ENCODE peak calls at places on chromosomes 11 and 22, in four cellular contexts. Q, F, U and E are unnamed samples.

GRCh38 chr11:17328856-17329490 is 22.6 kb upstream of the NCR3LG1 start:
- DNase-seq in Q (no peak), F (no peak), U (no peak), E (no peak)

GRCh38 chr22:22703715-22704114 is 59.3 kb downstream of the GGTLC2 start:
- DNase-seq in Q (no peak), F (no peak), U (no peak), E (no peak)

GRCh38 chr11:126978911-126979310 is 21.7 kb downstream of the KIRREL3 start:
- DNase-seq in Q (no peak), F (no peak), U (no peak), E (no peak)

GRCh38 chr11:74546752-74547151 is 45.6 kb upstream of the POLD3 start:
- DNase-seq in Q (no peak), F (no peak), U (peak; percentile 54), E (no peak)

GRCh38 chr11:126518130-126518995 is 162.9 kb downstream of the ST3GAL4 start:
- DNase-seq in Q (no peak), F (no peak), U (no peak), E (no peak)

GRCh38 chr11:19437760-19438159 is 197.0 kb upstream of the E2F8 start:
- DNase-seq in Q (no peak), F (no peak), U (peak; percentile 84), E (no peak)

GRCh38 chr22:46612904-46613605 is 7.1 kb upstream of the GRAMD4 start:
- DNase-seq in Q (peak; percentile 48), F (no peak), U (no peak), E (no peak)

GRCh38 chr11:93686812-93687211 is 25.3 kb downstream of the CEP295 start:
- DNase-seq in Q (no peak), F (no peak), U (no peak), E (no peak)

GRCh38 chr11:125883375-125883774 is 4.1 kb upstream of the HYLS1 start:
- DNase-seq in Q (no peak), F (no peak), U (no peak), E (no peak)

GRCh38 chr11:111363985-111364384 is 15.1 kb downstream of the POU2AF1 start:
- DNase-seq in Q (no peak), F (no peak), U (no peak), E (no peak)

GRCh38 chr11:2518112-2518982 is 73.5 kb downstream of the KCNQ1 start:
- DNase-seq in Q (peak; percentile 34), F (peak; percentile 40), U (no peak), E (no peak)

GRCh38 chr11:61954106-61955030 is 4.2 kb downstream of the BEST1 start:
- DNase-seq in Q (no peak), F (no peak), U (no peak), E (no peak)

GRCh38 chr11:121328213-121328966 is 35.8 kb downstream of the SC5D start:
- DNase-seq in Q (no peak), F (no peak), U (no peak), E (no peak)

GRCh38 chr11:67636962-67637361 is 2.6 kb downstream of the TBX10 start:
- DNase-seq in Q (no peak), F (no peak), U (no peak), E (no peak)

GRCh38 chr11:64089915-64090810 is 54.4 kb downstream of the FLRT1 start:
- DNase-seq in Q (no peak), F (no peak), U (no peak), E (no peak)

GRCh38 chr11:7534030-7534378 is 20.2 kb downstream of the PPFIBP2 start:
- DNase-seq in Q (no peak), F (no peak), U (no peak), E (no peak)
- H3K27ac ChIP-seq in Q (no peak overlapping the region), F (no peak overlapping the region), U (no peak overlapping the region), E (no peak overlapping the region)

GRCh38 chr11:34357646-34358257 is at the start of gene ABTB2:
- DNase-seq in Q (peak; percentile 99), F (peak; percentile 99), U (peak; percentile 97), E (peak; percentile 95)
- H3K27ac ChIP-seq in Q (peak within 1 kb of the TSS; percentile 59), F (peak within 1 kb of the TSS; percentile 77), U (peak within 1 kb of the TSS; percentile 92), E (peak within 1 kb of the TSS; percentile 36)

GRCh38 chr11:12727556-12728070 is 53.4 kb downstream of the TEAD1 start:
- DNase-seq in Q (no peak), F (no peak), U (no peak), E (no peak)
- H3K27ac ChIP-seq in Q (no peak overlapping the region), F (no peak overlapping the region), U (no peak overlapping the region), E (no peak overlapping the region)

DNA sequence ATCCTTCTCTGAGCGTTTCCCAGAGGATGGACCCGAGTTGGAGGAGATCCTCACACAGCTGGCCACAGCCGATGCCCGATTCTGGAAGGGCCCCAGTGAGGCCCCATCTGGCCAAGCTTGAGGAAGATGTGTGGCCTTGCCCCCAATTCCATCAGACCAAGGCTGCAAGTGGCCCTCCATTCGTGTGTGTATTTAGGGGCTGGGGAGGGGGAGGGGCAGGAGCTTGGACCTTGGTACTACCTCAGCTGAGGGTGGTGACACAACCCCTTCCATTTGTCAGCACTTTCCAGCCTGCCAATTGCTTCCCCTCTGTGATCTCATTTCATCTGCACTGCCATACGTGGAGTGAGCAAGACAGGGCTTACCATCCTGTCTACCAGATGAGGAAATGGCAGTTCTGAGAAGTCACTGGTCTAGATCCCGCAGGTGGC is 1.3 kb upstream of the BBS1 start:
- DNase-seq in Q (no peak), F (no peak), U (no peak), E (no peak)
- H3K27ac ChIP-seq in Q (no peak overlapping the region), F (no peak overlapping the region), U (no peak overlapping the region), E (no peak overlapping the region)

GRCh38 chr22:24161485-24161884 is 19.8 kb upstream of the SUSD2 start:
- DNase-seq in Q (no peak), F (no peak), U (no peak), E (no peak)
- H3K27ac ChIP-seq in Q (no peak overlapping the region), F (no peak overlapping the region), U (peak overlapping the region; percentile 20), E (no peak overlapping the region)

DNA sequence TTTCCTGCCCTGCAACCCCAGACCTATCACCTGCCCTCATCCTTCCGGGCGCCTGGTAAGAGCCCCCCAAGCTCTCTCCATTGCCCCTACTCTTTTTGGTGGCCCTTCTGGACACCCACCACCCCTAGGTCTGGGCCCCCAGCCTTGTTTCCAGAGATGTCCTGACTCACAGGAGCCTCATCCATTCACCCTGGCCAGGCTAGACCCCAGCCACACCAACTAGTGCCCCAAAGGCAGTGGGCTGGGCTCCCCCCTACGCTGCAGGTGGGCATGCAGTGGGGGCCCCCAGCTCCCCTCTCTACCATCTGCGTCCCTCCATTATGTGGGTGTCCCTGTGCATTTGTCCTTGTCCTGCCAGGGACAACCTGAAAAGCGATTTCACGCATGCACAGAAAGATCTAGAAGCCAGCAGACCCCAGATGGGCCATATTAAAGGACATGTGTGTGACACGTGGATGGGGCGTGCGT is 1.4 kb downstream of the MRGPRF start:
- DNase-seq in Q (peak; percentile 32), F (no peak), U (no peak), E (no peak)
- H3K27ac ChIP-seq in Q (peak overlapping the region; percentile 41), F (peak overlapping the region; percentile 80), U (peak overlapping the region; percentile 95), E (no peak overlapping the region)

GRCh38 chr22:20437253-20438065 is at the start of gene SCARF2:
- DNase-seq in Q (peak; percentile 55), F (peak; percentile 74), U (no peak), E (no peak)
- H3K27ac ChIP-seq in Q (peak within 1 kb of the TSS; percentile 88), F (peak within 1 kb of the TSS; percentile 72), U (peak within 1 kb of the TSS; percentile 37), E (no peak within 1 kb of the TSS)